ENCODE peak calls at places on chromosomes 12 and 14, in six cellular contexts. Q is WERI-Rb-1, U is fibroblast of mammary gland, H is astrocyte of the cerebellum, N is IMR-90, O is lower leg skin. S is an unnamed sample.

GRCh38 chr12:47986266-47986610 is 18.0 kb downstream of the COL2A1 start:
- DNase-seq in O (no peak), U (no peak), Q (no peak), H (no peak), N (no peak), S (no peak)

GRCh38 chr12:103716517-103717196 is 124.4 kb downstream of the NT5DC3 start:
- DNase-seq in Q (no peak), N (no peak), O (no peak), H (no peak), U (no peak), S (no peak)

GRCh38 chr14:64465856-64466554 is 706 bp downstream of the AKAP5 start:
- DNase-seq in U (peak; percentile 45), H (peak; percentile 37), N (peak; percentile 61), O (no peak), Q (peak; percentile 29), S (no peak)

GRCh38 chr12:20040844-20041243 is 327.5 kb upstream of the PDE3A start:
- DNase-seq in N (no peak), Q (no peak), H (peak; percentile 5), U (no peak), O (no peak), S (no peak)

GRCh38 chr14:20460458-20461229 is 590 bp downstream of the PIP4P1 start:
- DNase-seq in O (peak; percentile 35), Q (peak; percentile 49), N (no peak), H (no peak), U (no peak), S (no peak)

GRCh38 chr14:95270203-95270602 is 49.5 kb downstream of the CLMN start:
- DNase-seq in H (no peak), N (no peak), O (no peak), Q (no peak), U (no peak), S (no peak)

GRCh38 chr12:56221233-56221756 is 427 bp downstream of the RNF41 start:
- DNase-seq in O (no peak), Q (no peak), N (peak; percentile 73), U (peak; percentile 60), H (peak; percentile 68), S (peak; percentile 33)

GRCh38 chr14:95095991-95096390 is 61.3 kb downstream of the DICER1 start:
- DNase-seq in Q (no peak), U (no peak), H (no peak), O (no peak), N (no peak), S (no peak)

GRCh38 chr14:22622220-22622619 is 21.9 kb downstream of the OR6J1 start:
- DNase-seq in O (no peak), H (no peak), N (peak; percentile 80), U (peak; percentile 79), Q (no peak), S (peak; percentile 69)

GRCh38 chr14:94126800-94127199 is 2.6 kb downstream of the IFI27L2 start:
- DNase-seq in N (no peak), U (no peak), Q (no peak), O (peak; percentile 1), H (no peak), S (no peak)

GRCh38 chr14:54322668-54323380 is 74.0 kb upstream of the CDKN3 start:
- DNase-seq in N (no peak), H (no peak), U (no peak), Q (no peak), O (no peak), S (no peak)

GRCh38 chr12:50581226-50582184 is 76.7 kb downstream of the DIP2B start:
- DNase-seq in N (peak; percentile 93), Q (no peak), U (peak; percentile 76), H (no peak), O (peak; percentile 38), S (no peak)

GRCh38 chr12:46661161-46661845 is 164.5 kb downstream of the SLC38A4 start:
- DNase-seq in Q (peak; percentile 17), N (peak; percentile 95), O (peak; percentile 42), H (peak; percentile 83), U (peak; percentile 93), S (peak; percentile 91)

GRCh38 chr14:103820382-103820781 is 27.0 kb downstream of the PPP1R13B start:
- DNase-seq in U (no peak), Q (no peak), N (no peak), O (no peak), H (no peak), S (no peak)
- H3K4me3 ChIP-seq in U (no peak overlapping the region), Q (no peak overlapping the region), N (no peak overlapping the region), O (no peak overlapping the region), H (no peak overlapping the region), S (no peak overlapping the region)

GRCh38 chr12:32755654-32756475 is at the start of gene YARS2:
- DNase-seq in H (peak; percentile 97), O (peak; percentile 95), N (peak; percentile 99), Q (peak; percentile 97), U (peak; percentile 99), S (peak; percentile 95)

GRCh38 chr12:32756476-32757158 is 920 bp upstream of the YARS2 start:
- DNase-seq in Q (no peak), O (no peak), U (peak; percentile 6), N (no peak), H (no peak), S (no peak)

GRCh38 chr12:32755051-32755653 is 545 bp downstream of the YARS2 start:
- DNase-seq in H (peak; percentile 11), O (peak; percentile 59), U (peak; percentile 86), N (peak; percentile 88), Q (peak; percentile 87), S (peak; percentile 41)

GRCh38 chr12:32754101-32754500 is 1.6 kb downstream of the YARS2 start:
- DNase-seq in N (no peak), H (no peak), O (no peak), Q (no peak), U (peak; percentile 19), S (no peak)

DNA sequence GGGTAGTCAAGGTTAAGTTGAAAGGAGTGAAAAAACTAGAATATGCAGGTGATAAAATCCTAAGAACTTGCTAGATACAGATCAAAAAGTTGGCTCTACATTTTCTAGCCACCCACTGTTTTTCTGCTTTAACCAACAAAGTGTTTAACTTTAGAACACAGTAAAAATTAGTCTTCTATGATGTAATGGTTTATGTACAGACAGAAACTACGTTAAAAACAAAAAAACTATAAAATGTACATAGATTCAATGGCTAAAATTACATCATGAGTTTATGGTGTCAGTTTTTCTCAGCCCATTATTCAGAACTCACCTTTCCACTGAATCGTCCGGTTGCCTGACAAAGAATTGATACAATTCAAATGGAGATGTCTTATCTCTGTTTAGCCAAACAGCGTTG is 2.1 kb downstream of the YARS2 start:
- DNase-seq in Q (no peak), N (no peak), U (no peak), O (no peak), H (no peak), S (no peak)
- H3K4me3 ChIP-seq in Q (no peak overlapping the region), N (no peak overlapping the region), U (peak overlapping the region; percentile 98), O (no peak overlapping the region), H (peak overlapping the region; percentile 76), S (peak overlapping the region; percentile 100)

DNA sequence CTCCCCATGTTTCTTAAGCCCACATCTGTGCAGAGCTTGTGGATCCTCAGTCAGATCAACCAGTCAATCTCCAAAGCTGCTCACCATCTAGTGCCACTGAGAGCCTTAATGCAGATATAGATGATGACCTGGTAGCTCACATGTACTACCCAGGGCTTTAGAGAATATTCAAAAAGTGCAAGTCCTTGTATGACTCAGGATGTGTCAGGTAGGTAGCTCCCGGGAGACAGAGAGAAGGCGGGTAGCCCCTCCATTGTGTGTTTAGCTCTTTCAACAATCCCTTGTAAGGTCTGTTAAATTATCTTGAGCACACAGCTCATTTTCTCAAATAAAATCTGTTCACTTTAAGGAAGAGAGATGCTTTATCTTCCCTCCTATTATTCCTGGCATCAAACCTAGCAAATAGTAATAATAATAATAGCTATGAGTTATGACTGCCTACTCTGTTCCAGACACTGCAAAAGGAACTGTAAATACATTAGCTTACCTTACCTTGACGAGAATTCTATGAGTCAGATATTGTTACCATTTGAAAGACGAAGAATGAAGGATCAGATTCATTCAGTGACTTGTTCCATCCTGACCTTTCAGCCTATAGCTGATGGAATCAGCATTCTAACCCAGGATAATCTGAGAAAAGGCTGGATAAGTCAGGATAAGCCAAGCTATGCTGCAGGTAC is 57.6 kb upstream of the CCND2 start:
- DNase-seq in O (no peak), U (no peak), N (no peak), H (no peak), Q (no peak), S (no peak)
- H3K4me3 ChIP-seq in O (no peak overlapping the region), U (no peak overlapping the region), N (no peak overlapping the region), H (no peak overlapping the region), Q (no peak overlapping the region), S (no peak overlapping the region)

DNA sequence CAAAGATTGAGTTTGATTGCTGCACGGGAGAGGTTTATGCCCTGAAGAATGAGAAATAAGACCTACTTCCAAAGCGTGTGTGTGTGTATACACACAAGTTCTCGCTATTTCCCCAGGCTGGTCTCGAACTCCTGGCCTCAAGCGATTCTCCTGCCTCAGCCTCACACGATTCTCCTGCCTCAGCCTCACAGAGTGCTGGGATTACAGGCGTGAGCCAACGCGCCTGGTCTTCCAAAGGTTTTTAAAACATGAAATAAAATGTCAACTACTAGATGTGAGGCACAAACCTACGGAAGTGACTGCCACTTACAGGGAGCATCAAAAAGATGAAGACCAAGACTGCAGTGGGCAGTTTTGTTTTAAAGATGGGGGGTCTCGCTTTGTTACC is 622 bp upstream of the WASHC3 start:
- DNase-seq in U (no peak), N (no peak), O (no peak), Q (no peak), H (no peak), S (no peak)
- H3K4me3 ChIP-seq in U (peak overlapping the region; percentile 92), N (no peak overlapping the region), O (no peak overlapping the region), Q (peak overlapping the region; percentile 85), H (peak overlapping the region; percentile 87), S (peak overlapping the region; percentile 82)

GRCh38 chr12:75482636-75483035 is 2.1 kb downstream of the GLIPR1 start:
- DNase-seq in Q (no peak), H (no peak), O (no peak), N (no peak), U (peak; percentile 39), S (no peak)

GRCh38 chr12:75480469-75480949 is at the start of gene GLIPR1:
- DNase-seq in O (peak; percentile 67), U (peak; percentile 99), H (peak; percentile 98), Q (no peak), N (peak; percentile 99), S (peak; percentile 97)

GRCh38 chr12:75481013-75481705 is 604 bp downstream of the GLIPR1 start:
- DNase-seq in U (peak; percentile 45), Q (no peak), O (no peak), H (no peak), N (no peak), S (no peak)

GRCh38 chr12:75483411-75483810 is 2.9 kb downstream of the GLIPR1 start:
- DNase-seq in Q (no peak), H (no peak), O (no peak), U (peak; percentile 45), N (no peak), S (no peak)

DNA sequence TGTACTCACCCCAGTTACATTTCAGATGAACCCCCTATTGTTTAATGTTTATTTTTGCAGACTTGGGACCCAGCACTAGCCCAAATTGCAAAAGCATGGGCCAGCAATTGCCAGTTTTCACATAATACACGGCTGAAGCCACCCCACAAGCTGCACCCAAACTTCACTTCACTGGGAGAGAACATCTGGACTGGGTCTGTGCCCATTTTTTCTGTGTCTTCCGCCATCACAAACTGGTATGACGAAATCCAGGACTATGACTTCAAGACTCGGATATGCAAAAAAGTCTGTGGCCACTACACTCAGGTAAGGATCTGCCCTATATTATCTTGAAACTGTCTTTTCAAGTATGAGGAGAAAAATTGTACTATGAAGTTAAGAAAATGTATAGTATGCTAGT is 1.2 kb downstream of the GLIPR1 start:
- DNase-seq in N (peak; percentile 79), H (peak; percentile 52), U (peak; percentile 83), O (no peak), Q (no peak), S (peak; percentile 54)
- H3K4me3 ChIP-seq in N (peak overlapping the region; percentile 66), H (peak overlapping the region; percentile 60), U (peak overlapping the region; percentile 83), O (no peak overlapping the region), Q (no peak overlapping the region), S (peak overlapping the region; percentile 46)